ENCODE peak calls at places on chromosome 17, in four cellular contexts. U is naive thymus-derived CD4-positive, alpha-beta T cell; J is heart left ventricle; C is tibial nerve. K is an unnamed sample.
A peak's percentile ranks its signal among the peaks of the same experiment; 100 is the strongest.

GRCh38 chr17:17028059-17028877 is 14.0 kb upstream of the MPRIP start:
- DNase-seq in C (peak; percentile 43), U (no peak), J (no peak), K (peak; percentile 72)

GRCh38 chr17:74019860-74020259 is 183.6 kb upstream of the RPL38 start:
- DNase-seq in J (no peak), U (no peak), C (no peak), K (no peak)

GRCh38 chr17:39653662-39654331 is 11.4 kb upstream of the TCAP start:
- DNase-seq in U (peak; percentile 58), J (peak; percentile 84), C (peak; percentile 60), K (no peak)

GRCh38 chr17:37111329-37111728 is 162.6 kb downstream of the AATF start:
- DNase-seq in C (no peak), J (no peak), U (no peak), K (no peak)

GRCh38 chr17:69407759-69408158 is 6.7 kb upstream of the MAP2K6 start:
- DNase-seq in U (no peak), J (no peak), C (no peak), K (no peak)

GRCh38 chr17:27456681-27457404 is 595 bp downstream of the KSR1 start:
- DNase-seq in C (no peak), J (peak; percentile 65), U (no peak), K (no peak)

GRCh38 chr17:57640079-57640478 is 105.0 kb downstream of the CCDC182 start:
- DNase-seq in J (no peak), U (no peak), C (no peak), K (no peak)

GRCh38 chr17:35668807-35669206 is 62.6 kb upstream of the RASL10B start:
- DNase-seq in U (no peak), J (no peak), C (no peak), K (no peak)

GRCh38 chr17:79026345-79027273 is 2.6 kb downstream of the C1QTNF1 start:
- DNase-seq in J (peak; percentile 71), U (no peak), C (no peak), K (no peak)

GRCh38 chr17:65071861-65072260 is 15.3 kb upstream of the GNA13 start:
- DNase-seq in C (no peak), J (no peak), U (no peak), K (no peak)

GRCh38 chr17:38535886-38536285 is 69.9 kb downstream of the SRCIN1 start:
- DNase-seq in J (no peak), U (no peak), C (no peak), K (no peak)

GRCh38 chr17:59174671-59175070 is 19.1 kb downstream of the PRR11 start:
- DNase-seq in U (no peak), C (no peak), J (no peak), K (no peak)

GRCh38 chr17:21817791-21818364 is 125.6 kb downstream of the KCNJ18 start:
- DNase-seq in U (no peak), J (no peak), C (no peak), K (no peak)

GRCh38 chr17:41413353-41413752 is 11.0 kb downstream of the KRT37 start:
- DNase-seq in J (no peak), U (no peak), C (no peak), K (no peak)

GRCh38 chr17:78708510-78708973 is 73.5 kb downstream of the CYTH1 start:
- DNase-seq in C (peak; percentile 50), J (peak; percentile 81), U (peak; percentile 47), K (no peak)

GRCh38 chr17:17001874-17002520 is 30.1 kb upstream of the TNFRSF13B start:
- DNase-seq in C (peak; percentile 77), J (peak; percentile 90), U (peak; percentile 46), K (no peak)

GRCh38 chr17:41645371-41646063 is 21.1 kb upstream of the KRT17 start:
- DNase-seq in C (no peak), U (no peak), J (no peak), K (no peak)

GRCh38 chr17:36808181-36808661 is 129.1 kb upstream of the LHX1 start:
- DNase-seq in C (no peak), J (no peak), U (no peak), K (no peak)

GRCh38 chr17:21242026-21242700 is 11.0 kb downstream of the NATD1 start:
- DNase-seq in C (no peak), U (no peak), J (no peak), K (no peak)

GRCh38 chr17:16942141-16943031 is 29.5 kb downstream of the TNFRSF13B start:
- DNase-seq in U (no peak), C (no peak), J (no peak), K (peak; percentile 25)

GRCh38 chr17:45299311-45299710 is 17.5 kb downstream of the MAP3K14 start:
- DNase-seq in U (no peak), C (peak; percentile 35), J (no peak), K (no peak)
- H3K27ac ChIP-seq in U (no peak overlapping the region), C (peak overlapping the region; percentile 71), J (peak overlapping the region; percentile 82), K (peak overlapping the region; percentile 19)

GRCh38 chr17:44097110-44097810 is 26.2 kb downstream of the HDAC5 start:
- DNase-seq in J (peak; percentile 85), C (no peak), U (no peak), K (no peak)
- H3K27ac ChIP-seq in J (peak overlapping the region; percentile 96), C (peak overlapping the region; percentile 85), U (no peak overlapping the region), K (peak overlapping the region; percentile 80)

GRCh38 chr17:61201211-61201610 is 198.4 kb upstream of the TBX2 start:
- DNase-seq in U (no peak), J (no peak), C (no peak), K (peak; percentile 81)

GRCh38 chr17:61199431-61200348 is 200.0 kb upstream of the TBX2 start:
- DNase-seq in U (no peak), J (no peak), C (no peak), K (no peak)

GRCh38 chr17:61196799-61197198 is 202.8 kb upstream of the TBX2 start:
- DNase-seq in J (no peak), C (no peak), U (no peak), K (no peak)

GRCh38 chr17:61200349-61200735 is 199.3 kb upstream of the TBX2 start:
- DNase-seq in J (no peak), U (no peak), C (no peak), K (no peak)

DNA sequence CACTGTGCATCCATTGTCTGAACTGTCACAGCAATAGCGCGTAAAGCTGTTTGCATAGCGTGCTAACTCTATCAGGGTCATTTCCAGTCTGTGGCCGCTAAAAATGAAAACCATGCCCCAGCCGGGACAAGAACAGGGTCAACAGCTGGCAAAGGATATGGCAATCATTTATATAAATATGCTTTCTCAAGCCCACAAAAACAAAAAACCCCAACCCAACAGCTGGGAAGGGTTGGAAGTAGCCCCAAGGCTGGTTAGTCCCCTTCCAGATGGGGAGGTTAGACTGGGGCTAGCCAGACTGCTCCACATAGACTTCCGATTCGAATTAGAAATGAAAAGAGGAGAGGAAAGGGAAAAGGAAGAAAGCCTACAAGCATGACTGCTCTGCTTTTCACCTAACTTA is 203.3 kb upstream of the TBX2 start:
- DNase-seq in J (no peak), U (no peak), C (no peak), K (no peak)
- H3K27ac ChIP-seq in J (no peak overlapping the region), U (no peak overlapping the region), C (peak overlapping the region; percentile 10), K (peak overlapping the region; percentile 59)

DNA sequence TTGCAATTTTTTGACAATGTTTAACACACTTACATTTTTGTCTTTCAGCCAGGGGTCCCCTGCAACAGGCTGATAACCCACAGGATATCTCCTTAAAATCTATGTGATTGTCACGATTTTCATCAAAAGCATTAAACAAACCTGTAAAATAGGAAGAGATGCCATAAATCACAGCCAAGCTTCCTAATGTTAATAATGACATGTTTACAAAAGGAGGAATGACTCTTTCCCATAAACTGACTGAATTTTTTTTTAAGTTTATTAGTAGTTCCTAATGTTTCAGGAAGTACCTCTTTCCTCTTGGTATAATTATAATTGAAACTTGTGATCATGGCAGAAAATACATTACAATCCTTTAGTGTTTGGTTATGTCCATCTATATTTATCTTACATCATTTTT is 119.6 kb downstream of the CA4 start:
- DNase-seq in C (no peak), U (no peak), J (no peak), K (no peak)
- H3K27ac ChIP-seq in C (no peak overlapping the region), U (no peak overlapping the region), J (no peak overlapping the region), K (no peak overlapping the region)

DNA sequence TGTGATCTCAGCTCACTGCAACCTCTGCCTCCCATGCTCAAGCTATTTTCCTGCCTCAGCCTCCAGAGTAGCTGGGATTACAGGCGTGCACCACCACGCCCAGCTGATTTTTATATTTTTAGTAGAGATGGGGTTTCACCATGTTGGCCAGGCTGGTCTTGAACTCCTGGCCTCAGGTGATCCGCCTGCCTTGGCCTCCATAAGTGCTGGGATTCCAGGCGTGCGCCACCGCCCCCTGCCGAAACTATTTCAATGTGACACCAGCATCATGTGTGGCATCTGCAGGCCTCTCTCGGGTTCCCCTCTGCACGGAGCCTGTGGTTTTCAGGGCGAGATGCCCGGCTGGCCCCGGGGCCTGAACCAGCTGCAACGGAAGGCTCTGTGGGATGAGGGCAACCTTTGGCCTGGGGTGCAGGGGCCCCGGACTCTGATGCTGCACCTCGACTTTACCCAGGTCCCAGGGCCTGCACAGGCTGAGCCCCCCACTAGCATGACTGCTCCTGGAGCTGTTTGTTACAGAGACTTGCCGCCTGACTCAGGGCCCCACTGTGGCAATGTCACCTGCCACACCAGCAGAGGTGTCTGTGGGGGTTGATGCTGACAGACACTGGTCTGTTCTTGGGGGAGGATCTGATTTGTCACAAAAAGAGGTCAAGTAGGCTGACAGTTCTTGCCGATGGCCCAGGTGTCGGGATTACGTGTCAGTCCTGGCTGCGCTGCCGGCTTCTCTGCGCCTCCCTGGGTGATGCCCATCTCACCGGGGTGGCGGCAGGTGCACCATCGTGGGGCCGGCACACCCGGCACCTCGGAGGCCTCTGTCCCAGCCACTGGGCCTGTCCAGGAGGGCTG is 8.6 kb upstream of the TEX19 start:
- DNase-seq in J (no peak), C (no peak), U (no peak), K (no peak)
- H3K27ac ChIP-seq in J (no peak overlapping the region), C (no peak overlapping the region), U (no peak overlapping the region), K (no peak overlapping the region)

GRCh38 chr17:1787301-1787902 is 25.5 kb downstream of the SERPINF1 start:
- DNase-seq in U (no peak), J (no peak), C (no peak), K (peak; percentile 70)
- H3K27ac ChIP-seq in U (no peak overlapping the region), J (peak overlapping the region; percentile 77), C (peak overlapping the region; percentile 85), K (peak overlapping the region; percentile 93)

GRCh38 chr17:63701477-63702222 is 1.7 kb upstream of the LIMD2 start:
- DNase-seq in U (peak; percentile 72), C (no peak), J (peak; percentile 79), K (peak; percentile 67)
- H3K27ac ChIP-seq in U (peak overlapping the region; percentile 93), C (peak overlapping the region; percentile 89), J (peak overlapping the region; percentile 66), K (peak overlapping the region; percentile 80)